ENCODE peak calls at places on chromosome 15, in five cellular contexts. U is left lung, T is kidney, O is neuronal stem cell, A is heart left ventricle. N is an unnamed sample.

GRCh38 chr15:76147906-76148553 is 88.2 kb downstream of the TMEM266 start:
- DNase-seq in O (peak; percentile 56), T (peak; percentile 71), U (no peak), A (no peak), N (peak; percentile 12)

GRCh38 chr15:43238691-43239131 is 17.9 kb upstream of the EPB42 start:
- DNase-seq in O (no peak), A (no peak), T (no peak), U (no peak), N (no peak)

GRCh38 chr15:39873978-39874377 is 46.1 kb downstream of the GPR176 start:
- DNase-seq in O (no peak), U (no peak), T (no peak), A (no peak), N (no peak)

GRCh38 chr15:47289667-47290066 is 427.6 kb upstream of the SEMA6D start:
- DNase-seq in O (no peak), T (no peak), U (no peak), A (no peak), N (no peak)

GRCh38 chr15:42239528-42240245 is 31.6 kb upstream of the VPS39 start:
- DNase-seq in O (no peak), A (no peak), T (no peak), U (no peak), N (no peak)

GRCh38 chr15:31262901-31263671 is 63.5 kb upstream of the KLF13 start:
- DNase-seq in A (no peak), U (peak; percentile 78), T (peak; percentile 75), O (no peak), N (no peak)

GRCh38 chr15:89963301-89964288 is 37.5 kb upstream of the ZNF710 start:
- DNase-seq in O (no peak), T (no peak), U (peak; percentile 72), A (no peak), N (no peak)

GRCh38 chr15:25727867-25728600 is 135.1 kb downstream of the ATP10A start:
- DNase-seq in U (no peak), A (no peak), T (no peak), O (no peak), N (no peak)

GRCh38 chr15:80159811-80160569 is 7.2 kb downstream of the FAH start:
- DNase-seq in O (no peak), T (no peak), A (no peak), U (no peak), N (no peak)

GRCh38 chr15:68342351-68342750 is 64.8 kb downstream of the FEM1B start:
- DNase-seq in T (no peak), A (no peak), O (no peak), U (no peak), N (no peak)

DNA sequence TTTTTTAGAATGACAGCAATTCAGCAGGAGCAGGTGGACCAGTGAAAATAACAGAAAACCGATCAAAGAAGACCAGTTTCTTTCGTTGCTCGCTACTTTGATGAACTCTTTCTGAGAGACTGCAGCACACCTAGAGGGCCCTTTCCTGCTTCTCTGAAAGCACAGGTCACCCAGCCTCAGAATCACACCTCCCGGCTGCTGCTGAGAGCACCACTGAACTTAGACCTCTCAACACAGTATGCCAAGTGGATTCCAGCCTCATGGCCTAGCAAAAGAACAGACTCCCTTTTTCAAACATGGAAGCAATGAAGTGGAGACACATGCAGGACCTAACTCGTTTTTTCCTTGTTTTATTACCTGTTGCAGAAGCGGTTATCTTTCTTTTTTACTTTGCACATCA is 13.9 kb upstream of the APH1B start:
- DNase-seq in O (no peak), U (no peak), T (no peak), A (no peak), N (no peak)
- H3K27ac ChIP-seq in O (peak overlapping the region; percentile 0), U (no peak overlapping the region), T (no peak overlapping the region), A (no peak overlapping the region), N (no peak overlapping the region)

DNA sequence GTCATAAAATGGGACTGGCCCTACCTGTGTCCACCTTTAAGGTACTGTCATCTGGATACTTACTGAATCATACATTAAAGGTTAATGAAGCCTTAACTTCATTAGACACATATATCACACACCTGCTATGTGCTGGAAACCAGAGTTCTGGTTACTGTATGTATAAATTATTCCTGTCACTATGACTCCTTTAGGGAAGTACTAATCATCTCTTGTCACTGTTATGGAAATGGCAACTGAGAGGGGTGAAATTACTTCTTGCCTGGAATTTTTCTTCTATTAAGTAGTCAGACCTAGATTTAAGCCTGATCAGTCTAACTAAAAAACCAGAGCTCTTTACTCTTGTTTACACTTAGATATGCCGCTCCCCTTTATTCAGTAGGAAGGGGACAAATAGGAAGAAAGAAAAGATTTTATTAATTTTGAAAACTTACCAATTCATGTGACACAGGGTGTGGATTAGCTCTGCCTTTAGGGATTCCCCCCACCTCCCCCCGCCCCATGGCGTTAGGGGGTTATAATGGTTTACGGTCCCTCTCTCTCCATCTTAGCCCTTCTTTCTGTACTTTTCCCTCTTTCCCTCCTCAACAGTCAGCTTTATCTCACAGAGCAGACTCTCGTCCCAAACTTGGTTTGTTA is 152.6 kb downstream of the KLHL25 start:
- DNase-seq in A (no peak), U (no peak), T (no peak), O (no peak), N (no peak)
- H3K4me3 ChIP-seq in A (peak overlapping the region; percentile 11), U (no peak overlapping the region), T (no peak overlapping the region), O (no peak overlapping the region), N (no peak overlapping the region)

GRCh38 chr15:77187751-77188464 is 117.0 kb upstream of the TSPAN3 start:
- DNase-seq in O (no peak), U (peak; percentile 51), T (no peak), A (peak; percentile 80), N (no peak)

GRCh38 chr15:77183066-77183465 is 112.2 kb upstream of the TSPAN3 start:
- DNase-seq in T (no peak), U (no peak), A (no peak), O (no peak), N (no peak)

GRCh38 chr15:77191230-77191834 is 120.4 kb upstream of the TSPAN3 start:
- DNase-seq in T (no peak), O (no peak), U (no peak), A (no peak), N (no peak)

GRCh38 chr15:77185242-77185785 is 114.4 kb upstream of the TSPAN3 start:
- DNase-seq in T (no peak), U (no peak), A (no peak), O (no peak), N (no peak)

DNA sequence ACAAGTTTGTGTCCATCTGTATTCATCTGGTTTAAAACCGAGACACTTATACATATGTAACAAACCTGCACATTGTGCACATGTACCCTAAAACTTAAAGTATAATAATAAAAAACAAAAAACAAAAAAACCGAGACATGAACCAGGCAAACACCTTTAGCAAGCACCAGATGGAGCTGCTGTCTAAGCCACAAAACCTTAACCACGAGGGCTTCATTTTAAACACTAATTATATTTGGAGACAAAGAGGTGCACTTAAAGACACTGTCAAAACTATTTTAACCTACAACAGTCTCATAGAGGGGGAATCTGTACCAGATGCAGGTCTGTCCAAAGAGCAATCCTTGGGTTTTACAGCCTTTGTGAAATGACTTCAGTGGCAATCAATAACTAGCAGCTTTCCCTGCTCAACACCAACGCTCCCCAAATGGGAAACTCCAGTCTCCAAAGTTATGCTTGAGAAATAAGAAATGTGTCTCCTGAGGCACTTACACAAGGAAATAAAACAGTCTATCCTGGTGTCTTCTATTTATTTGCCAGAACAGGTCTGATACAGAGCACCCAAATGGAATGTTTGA is 115.7 kb upstream of the TSPAN3 start:
- DNase-seq in U (no peak), T (no peak), O (no peak), A (no peak), N (no peak)
- H3K36me3 ChIP-seq in U (no peaks in the 10 kb centered on the region), T (no peaks in the 10 kb centered on the region), O (peaks cover 3% of the 10 kb centered on the region), A (peaks cover 2% of the 10 kb centered on the region), N (no peaks in the 10 kb centered on the region)

GRCh38 chr15:51366911-51367310 is 25.5 kb downstream of the GLDN start:
- DNase-seq in A (no peak), O (no peak), U (peak; percentile 53), T (no peak), N (no peak)
- H3K27ac ChIP-seq in A (peak overlapping the region; percentile 13), O (no peak overlapping the region), U (no peak overlapping the region), T (no peak overlapping the region), N (no peak overlapping the region)